ENCODE peak calls at places on chromosomes 3 and 15, in seven cellular contexts. P is left lung, M is hepatocyte, H is left ventricle myocardium inferior, X is fibroblast of lung, A is thoracic aorta, G is small intestine. D is an unnamed sample. For H3K36me3 and H3K4me1, the result is how much of the 10 kb centered on the place peaks cover.

GRCh38 chr3:127820221-127820870 is 2.0 kb downstream of the MGLL start:
- DNase-seq in P (no peak), M (no peak), H (no peak), X (peak), A (no peak), G (peak), D (no peak)

GRCh38 chr15:45790325-45790943 is 155.6 kb downstream of the SQOR start:
- DNase-seq in P (no peak), M (peak), H (peak), X (peak), A (no peak), G (peak), D (no peak)

GRCh38 chr3:48739955-48740823 is 23.2 kb upstream of the IP6K2 start:
- DNase-seq in P (peak), M (peak), H (peak), X (peak), A (peak), G (peak), D (peak)

GRCh38 chr3:54073386-54073785 is 49.0 kb upstream of the CACNA2D3 start:
- DNase-seq in P (no peak), M (no peak), H (no peak), X (no peak), A (no peak), G (no peak), D (no peak)

GRCh38 chr3:4824948-4825325 is 154.3 kb upstream of the BHLHE40 start:
- DNase-seq in P (no peak), M (peak), H (no peak), X (peak), A (no peak), G (peak), D (no peak)

GRCh38 chr15:90956551-90957104 is 1.9 kb downstream of the RCCD1 start:
- DNase-seq in P (peak), M (peak), H (peak), X (peak), A (no peak), G (peak), D (peak)

GRCh38 chr3:36591959-36592358 is 172.4 kb downstream of the DCLK3 start:
- DNase-seq in P (no peak), M (no peak), H (no peak), X (peak), A (no peak), G (no peak), D (no peak)

GRCh38 chr3:126274735-126275734 is 82.2 kb downstream of the KLF15 start:
- DNase-seq in P (no peak), M (no peak), H (no peak), X (peak), A (no peak), G (no peak), D (no peak)

GRCh38 chr3:179046497-179047353 is 24.9 kb downstream of the ZMAT3 start:
- DNase-seq in P (no peak), M (no peak), H (no peak), X (no peak), A (no peak), G (no peak), D (no peak)

GRCh38 chr3:61809879-61810278 is 248.5 kb downstream of the PTPRG start:
- DNase-seq in P (no peak), M (no peak), H (peak), X (peak), A (no peak), G (peak), D (peak)

GRCh38 chr3:62665627-62666433 is 209.4 kb downstream of the CADPS start:
- DNase-seq in P (peak), M (peak), H (peak), X (peak), A (no peak), G (peak), D (peak)

GRCh38 chr3:149894211-149894610 is 76.5 kb downstream of the PFN2 start:
- DNase-seq in P (no peak), M (no peak), H (no peak), X (peak), A (no peak), G (no peak), D (no peak)

GRCh38 chr15:36362508-36362907 is 216.9 kb upstream of the CDIN1 start:
- DNase-seq in P (no peak), M (no peak), H (no peak), X (no peak), A (no peak), G (no peak), D (no peak)

GRCh38 chr15:53976844-53977392 is 1.3 kb upstream of the UNC13C start:
- DNase-seq in P (peak), M (peak), H (no peak), X (peak), A (no peak), G (peak), D (no peak)

GRCh38 chr3:57164606-57165573 is at the start of gene IL17RD:
- DNase-seq in P (peak), M (peak), H (peak), X (peak), A (peak), G (peak), D (peak)

GRCh38 chr15:70160803-70161565 is 63.3 kb upstream of the TLE3 start:
- DNase-seq in P (no peak), M (no peak), H (peak), X (no peak), A (no peak), G (no peak), D (no peak)

GRCh38 chr15:96086164-96086563 is 244.3 kb upstream of the NR2F2 start:
- DNase-seq in P (no peak), M (no peak), H (no peak), X (no peak), A (no peak), G (no peak), D (no peak)

DNA sequence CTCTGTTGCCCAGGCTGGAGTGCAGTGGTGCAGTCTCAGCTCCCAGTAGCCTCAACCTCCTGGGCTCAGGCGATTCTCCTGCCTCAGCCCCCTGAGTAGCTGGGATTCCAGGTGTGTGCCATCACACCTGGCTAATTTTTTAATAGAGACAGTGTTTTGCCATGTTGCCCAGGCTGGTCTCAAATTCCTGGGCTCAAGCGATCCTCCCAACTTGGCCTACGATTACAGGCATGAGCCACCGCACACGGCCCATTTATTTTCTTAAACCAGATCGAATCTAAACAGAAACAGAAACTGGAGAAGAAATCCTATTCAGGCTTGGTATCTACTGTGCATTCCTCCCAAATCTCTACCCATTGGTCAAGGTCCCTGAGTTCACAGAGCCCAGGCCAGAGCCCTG is 74.2 kb downstream of the PGPEP1L start:
- DNase-seq in P (no peak), M (no peak), H (no peak), X (no peak), A (no peak), G (no peak), D (peak)
- H3K36me3 ChIP-seq in P (half or more), M (under half), H (half or more), X (under half), A (under half), G (under half), D (under half)

GRCh38 chr3:188042466-188042865 is 111.5 kb upstream of the LPP start:
- DNase-seq in P (no peak), M (no peak), H (no peak), X (no peak), A (no peak), G (no peak), D (no peak)
- H3K4me1 ChIP-seq in P (under half), M (under half), H (under half), X (under half), A (under half), G (under half), D (under half)

GRCh38 chr15:59678171-59678570 is 10.9 kb downstream of the BNIP2 start:
- DNase-seq in P (no peak), M (no peak), H (no peak), X (no peak), A (no peak), G (no peak), D (no peak)
- H3K36me3 ChIP-seq in P (half or more), M (under half), H (half or more), X (under half), A (half or more), G (under half), D (under half)

GRCh38 chr3:186788482-186789370 is 5.3 kb downstream of the EIF4A2 start:
- DNase-seq in P (no peak), M (no peak), H (no peak), X (no peak), A (no peak), G (no peak), D (no peak)

GRCh38 chr3:186784820-186785516 is 1.6 kb downstream of the EIF4A2 start:
- DNase-seq in P (no peak), M (no peak), H (no peak), X (no peak), A (no peak), G (no peak), D (no peak)

GRCh38 chr3:186787642-186788481 is 4.5 kb downstream of the EIF4A2 start:
- DNase-seq in P (no peak), M (no peak), H (no peak), X (no peak), A (no peak), G (no peak), D (no peak)

GRCh38 chr3:186785517-186786018 is 2.2 kb downstream of the EIF4A2 start:
- DNase-seq in P (no peak), M (no peak), H (no peak), X (no peak), A (no peak), G (no peak), D (no peak)

GRCh38 chr3:186786810-186787375 is 3.5 kb downstream of the EIF4A2 start:
- DNase-seq in P (no peak), M (no peak), H (no peak), X (no peak), A (no peak), G (no peak), D (no peak)
- H3K4me1 ChIP-seq in P (half or more), M (under half), H (half or more), X (under half), A (half or more), G (under half), D (under half)

GRCh38 chr3:25780618-25781017 is 2.6 kb downstream of the NGLY1 start:
- DNase-seq in P (no peak), M (no peak), H (no peak), X (no peak), A (no peak), G (no peak), D (no peak)

GRCh38 chr3:25781145-25781757 is 2.0 kb downstream of the NGLY1 start:
- DNase-seq in P (no peak), M (no peak), H (no peak), X (no peak), A (no peak), G (no peak), D (no peak)

DNA sequence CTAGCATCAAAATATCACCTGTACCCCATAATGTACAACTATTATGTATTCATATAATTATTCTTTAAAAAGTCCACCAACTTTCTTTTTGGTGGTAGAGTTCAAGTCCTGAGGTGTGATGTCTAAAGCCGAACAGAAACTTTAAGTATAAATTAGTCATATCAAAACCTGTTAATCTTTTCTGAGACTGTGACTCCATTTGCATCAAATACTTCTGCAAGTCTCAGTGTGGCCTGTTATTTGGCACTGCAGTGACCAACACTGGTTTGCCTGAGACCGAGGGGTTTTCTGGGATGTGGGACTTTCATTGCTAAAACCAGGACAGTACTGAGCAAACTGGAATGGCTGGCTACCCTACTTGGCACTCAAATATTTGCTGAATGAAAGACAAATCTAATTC is 7.3 kb downstream of the NGLY1 start:
- DNase-seq in P (no peak), M (no peak), H (no peak), X (no peak), A (no peak), G (no peak), D (no peak)
- H3K36me3 ChIP-seq in P (half or more), M (under half), H (half or more), X (under half), A (under half), G (under half), D (under half)

DNA sequence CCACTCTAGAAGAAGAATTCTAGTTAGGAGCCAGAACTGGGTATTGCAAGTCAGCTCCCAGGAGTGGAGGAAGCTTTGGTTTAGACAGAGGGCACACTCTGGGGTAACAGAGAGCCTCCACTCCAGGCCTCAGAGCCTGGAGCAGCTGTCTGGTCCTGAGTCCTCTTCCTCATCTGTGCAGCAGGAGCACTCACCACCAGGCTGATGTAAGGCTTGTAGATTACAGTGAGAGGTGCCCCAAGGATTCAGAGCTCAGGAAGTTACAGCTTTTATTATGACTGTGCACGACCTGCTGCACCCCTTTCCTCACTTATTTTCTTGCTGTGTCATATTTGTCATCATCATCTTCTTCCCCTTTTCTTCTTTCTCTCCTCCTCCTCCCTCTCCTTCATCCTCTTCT is 210.4 kb downstream of the ATP10A start:
- DNase-seq in P (no peak), M (no peak), H (no peak), X (no peak), A (no peak), G (no peak), D (no peak)
- H3K4me1 ChIP-seq in P (under half), M (under half), H (under half), X (under half), A (under half), G (under half), D (under half)

GRCh38 chr3:12583280-12583679 is 26.4 kb downstream of the MKRN2 start:
- DNase-seq in P (no peak), M (no peak), H (no peak), X (no peak), A (no peak), G (peak), D (no peak)

GRCh38 chr3:12579919-12580318 is 23.0 kb downstream of the MKRN2 start:
- DNase-seq in P (no peak), M (peak), H (no peak), X (peak), A (no peak), G (no peak), D (no peak)

GRCh38 chr3:12585181-12585580 is 28.3 kb downstream of the MKRN2 start:
- DNase-seq in P (no peak), M (no peak), H (no peak), X (no peak), A (no peak), G (no peak), D (no peak)

GRCh38 chr3:12584091-12584490 is 27.2 kb downstream of the MKRN2 start:
- DNase-seq in P (no peak), M (no peak), H (no peak), X (no peak), A (no peak), G (no peak), D (no peak)

GRCh38 chr3:12582730-12583129 is 25.8 kb downstream of the MKRN2 start:
- DNase-seq in P (no peak), M (no peak), H (no peak), X (no peak), A (no peak), G (no peak), D (no peak)
- H3K36me3 ChIP-seq in P (half or more), M (under half), H (half or more), X (under half), A (half or more), G (under half), D (under half)

D was measured in Peyer's patch.